ENCODE peak calls at places on chromosomes 5 and 9, in nine cellular contexts. One of them, this sample, is unnamed.
A peak's percentile ranks its signal among the peaks of the same experiment; 100 is the strongest.

GRCh38 chr9:98085058-98085457 is 28.5 kb downstream of the NANS start:
- DNase-seq in psoas muscle: no peak
- DNase-seq in transverse colon: peak; percentile 7
- DNase-seq in hepatocyte: no peak
- DNase-seq in BJ: no peak
- DNase-seq in fibroblast of lung: no peak
- DNase-seq in cardiac muscle cell: no peak
- DNase-seq in spleen: peak; percentile 56
- DNase-seq in mammary epithelial cell: no peak
- DNase-seq in this sample: no peak

GRCh38 chr5:150180241-150181027 is 9.4 kb upstream of the SLC6A7 start:
- DNase-seq in psoas muscle: peak; percentile 95
- DNase-seq in transverse colon: peak; percentile 73
- DNase-seq in hepatocyte: no peak
- DNase-seq in BJ: no peak
- DNase-seq in fibroblast of lung: peak; percentile 84
- DNase-seq in cardiac muscle cell: peak; percentile 72
- DNase-seq in spleen: no peak
- DNase-seq in mammary epithelial cell: no peak
- DNase-seq in this sample: no peak

GRCh38 chr9:94783121-94783664 is 56.7 kb downstream of the AOPEP start:
- DNase-seq in psoas muscle: peak; percentile 95
- DNase-seq in transverse colon: peak; percentile 76
- DNase-seq in hepatocyte: peak; percentile 91
- DNase-seq in BJ: peak; percentile 58
- DNase-seq in fibroblast of lung: peak; percentile 89
- DNase-seq in cardiac muscle cell: peak; percentile 90
- DNase-seq in spleen: no peak
- DNase-seq in mammary epithelial cell: peak; percentile 99
- DNase-seq in this sample: no peak

GRCh38 chr9:70049672-70050271 is 6.1 kb downstream of the MAMDC2 start:
- DNase-seq in psoas muscle: peak; percentile 90
- DNase-seq in transverse colon: peak; percentile 71
- DNase-seq in hepatocyte: peak; percentile 21
- DNase-seq in BJ: no peak
- DNase-seq in fibroblast of lung: peak; percentile 73
- DNase-seq in cardiac muscle cell: peak; percentile 92
- DNase-seq in spleen: no peak
- DNase-seq in mammary epithelial cell: no peak
- DNase-seq in this sample: no peak

GRCh38 chr5:756865-757345 is 27.6 kb downstream of the ZDHHC11B start:
- DNase-seq in psoas muscle: no peak
- DNase-seq in transverse colon: peak; percentile 49
- DNase-seq in hepatocyte: peak; percentile 66
- DNase-seq in BJ: no peak
- DNase-seq in fibroblast of lung: no peak
- DNase-seq in cardiac muscle cell: peak; percentile 10
- DNase-seq in spleen: no peak
- DNase-seq in mammary epithelial cell: no peak
- DNase-seq in this sample: no peak

GRCh38 chr9:136482793-136483588 is at the start of gene SEC16A:
- DNase-seq in psoas muscle: peak; percentile 100
- DNase-seq in transverse colon: peak; percentile 100
- DNase-seq in hepatocyte: peak; percentile 100
- DNase-seq in BJ: peak; percentile 69
- DNase-seq in fibroblast of lung: peak; percentile 99
- DNase-seq in cardiac muscle cell: peak; percentile 99
- DNase-seq in spleen: peak; percentile 100
- DNase-seq in mammary epithelial cell: peak; percentile 93
- DNase-seq in this sample: peak; percentile 85

GRCh38 chr9:6567140-6567591 is 78.4 kb downstream of the GLDC start:
- DNase-seq in psoas muscle: no peak
- DNase-seq in transverse colon: no peak
- DNase-seq in hepatocyte: no peak
- DNase-seq in BJ: peak; percentile 69
- DNase-seq in fibroblast of lung: peak; percentile 92
- DNase-seq in cardiac muscle cell: peak; percentile 92
- DNase-seq in spleen: no peak
- DNase-seq in mammary epithelial cell: peak; percentile 98
- DNase-seq in this sample: no peak

GRCh38 chr5:56620903-56621680 is 194.3 kb upstream of the MAP3K1 start:
- DNase-seq in psoas muscle: no peak
- DNase-seq in transverse colon: no peak
- DNase-seq in hepatocyte: no peak
- DNase-seq in BJ: no peak
- DNase-seq in fibroblast of lung: no peak
- DNase-seq in cardiac muscle cell: peak; percentile 22
- DNase-seq in spleen: no peak
- DNase-seq in mammary epithelial cell: no peak
- DNase-seq in this sample: no peak

GRCh38 chr9:95623614-95624013 is 106.8 kb upstream of the PTCH1 start:
- DNase-seq in psoas muscle: no peak
- DNase-seq in transverse colon: no peak
- DNase-seq in hepatocyte: no peak
- DNase-seq in BJ: peak; percentile 3
- DNase-seq in fibroblast of lung: no peak
- DNase-seq in cardiac muscle cell: no peak
- DNase-seq in spleen: no peak
- DNase-seq in mammary epithelial cell: no peak
- DNase-seq in this sample: no peak

GRCh38 chr9:89226076-89226475 is 47.5 kb upstream of the SHC3 start:
- DNase-seq in psoas muscle: no peak
- DNase-seq in transverse colon: no peak
- DNase-seq in hepatocyte: peak; percentile 43
- DNase-seq in BJ: no peak
- DNase-seq in fibroblast of lung: peak; percentile 18
- DNase-seq in cardiac muscle cell: peak; percentile 67
- DNase-seq in spleen: no peak
- DNase-seq in mammary epithelial cell: no peak
- DNase-seq in this sample: no peak

GRCh38 chr5:131466171-131466766 is 168.8 kb downstream of the RAPGEF6 start:
- DNase-seq in psoas muscle: no peak
- DNase-seq in transverse colon: no peak
- DNase-seq in hepatocyte: no peak
- DNase-seq in BJ: peak; percentile 31
- DNase-seq in fibroblast of lung: peak; percentile 88
- DNase-seq in cardiac muscle cell: peak; percentile 42
- DNase-seq in spleen: no peak
- DNase-seq in mammary epithelial cell: peak; percentile 73
- DNase-seq in this sample: no peak

GRCh38 chr5:100553209-100553608 is 18.0 kb downstream of the FAM174A start:
- DNase-seq in psoas muscle: no peak
- DNase-seq in transverse colon: no peak
- DNase-seq in hepatocyte: no peak
- DNase-seq in BJ: peak; percentile 25
- DNase-seq in fibroblast of lung: no peak
- DNase-seq in cardiac muscle cell: no peak
- DNase-seq in spleen: no peak
- DNase-seq in mammary epithelial cell: no peak
- DNase-seq in this sample: no peak

GRCh38 chr9:76116913-76117312 is 226.4 kb downstream of the PCSK5 start:
- DNase-seq in psoas muscle: no peak
- DNase-seq in transverse colon: no peak
- DNase-seq in hepatocyte: no peak
- DNase-seq in BJ: no peak
- DNase-seq in fibroblast of lung: no peak
- DNase-seq in cardiac muscle cell: no peak
- DNase-seq in spleen: no peak
- DNase-seq in mammary epithelial cell: peak; percentile 31
- DNase-seq in this sample: no peak

GRCh38 chr9:88746744-88747398 is 211.9 kb downstream of the NXNL2 start:
- DNase-seq in psoas muscle: no peak
- DNase-seq in transverse colon: no peak
- DNase-seq in hepatocyte: no peak
- DNase-seq in BJ: no peak
- DNase-seq in fibroblast of lung: no peak
- DNase-seq in cardiac muscle cell: no peak
- DNase-seq in spleen: peak; percentile 34
- DNase-seq in mammary epithelial cell: no peak
- DNase-seq in this sample: no peak

GRCh38 chr5:139138790-139139189 is 59.4 kb downstream of the SIL1 start:
- DNase-seq in psoas muscle: peak; percentile 75
- DNase-seq in transverse colon: no peak
- DNase-seq in hepatocyte: no peak
- DNase-seq in BJ: no peak
- DNase-seq in fibroblast of lung: peak; percentile 45
- DNase-seq in cardiac muscle cell: peak; percentile 50
- DNase-seq in spleen: no peak
- DNase-seq in mammary epithelial cell: peak; percentile 70
- DNase-seq in this sample: no peak

DNA sequence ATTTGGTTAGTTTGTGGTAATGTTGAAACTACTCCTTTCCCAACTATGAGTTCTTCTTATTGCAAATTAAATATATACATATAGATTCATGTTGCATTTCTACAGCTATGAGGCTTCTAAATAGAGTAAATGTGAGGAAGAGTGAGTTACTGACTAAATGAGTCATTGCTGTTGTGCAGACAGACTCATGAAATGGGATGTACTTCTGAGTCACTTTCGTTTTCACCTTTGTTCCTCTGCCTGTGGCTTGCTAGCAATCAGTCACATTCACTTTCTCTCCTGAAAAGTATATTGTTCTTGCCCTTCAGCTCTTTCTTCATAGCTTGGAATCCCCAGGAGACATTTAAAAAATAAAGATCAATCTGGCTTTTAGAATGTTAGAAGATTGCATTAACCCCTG is 295.5 kb upstream of the SMC2 start:
- DNase-seq in psoas muscle: no peak
- DNase-seq in transverse colon: no peak
- DNase-seq in hepatocyte: peak; percentile 15
- DNase-seq in BJ: no peak
- DNase-seq in fibroblast of lung: no peak
- DNase-seq in cardiac muscle cell: peak; percentile 50
- DNase-seq in spleen: no peak
- DNase-seq in mammary epithelial cell: peak; percentile 84
- DNase-seq in this sample: peak; percentile 37
- H3K4me3 ChIP-seq in psoas muscle: no peak overlapping the region
- H3K4me3 ChIP-seq in transverse colon: no peak overlapping the region
- H3K4me3 ChIP-seq in hepatocyte: no peak overlapping the region
- H3K4me3 ChIP-seq in BJ: no peak overlapping the region
- H3K4me3 ChIP-seq in fibroblast of lung: no peak overlapping the region
- H3K4me3 ChIP-seq in cardiac muscle cell: no peak overlapping the region
- H3K4me3 ChIP-seq in spleen: no peak overlapping the region
- H3K4me3 ChIP-seq in mammary epithelial cell: no peak overlapping the region
- H3K4me3 ChIP-seq in this sample: no peak overlapping the region

GRCh38 chr5:80714570-80715298 is 60.0 kb upstream of the DHFR start:
- DNase-seq in psoas muscle: no peak
- DNase-seq in transverse colon: no peak
- DNase-seq in hepatocyte: no peak
- DNase-seq in BJ: no peak
- DNase-seq in fibroblast of lung: no peak
- DNase-seq in cardiac muscle cell: no peak
- DNase-seq in spleen: no peak
- DNase-seq in mammary epithelial cell: no peak
- DNase-seq in this sample: no peak

GRCh38 chr5:80712914-80713313 is 58.1 kb upstream of the DHFR start:
- DNase-seq in psoas muscle: no peak
- DNase-seq in transverse colon: no peak
- DNase-seq in hepatocyte: no peak
- DNase-seq in BJ: no peak
- DNase-seq in fibroblast of lung: no peak
- DNase-seq in cardiac muscle cell: no peak
- DNase-seq in spleen: no peak
- DNase-seq in mammary epithelial cell: no peak
- DNase-seq in this sample: no peak

GRCh38 chr5:80713640-80714039 is 58.9 kb upstream of the DHFR start:
- DNase-seq in psoas muscle: no peak
- DNase-seq in transverse colon: no peak
- DNase-seq in hepatocyte: no peak
- DNase-seq in BJ: no peak
- DNase-seq in fibroblast of lung: no peak
- DNase-seq in cardiac muscle cell: no peak
- DNase-seq in spleen: no peak
- DNase-seq in mammary epithelial cell: no peak
- DNase-seq in this sample: no peak

GRCh38 chr5:80711216-80711615 is 56.4 kb upstream of the DHFR start:
- DNase-seq in psoas muscle: no peak
- DNase-seq in transverse colon: no peak
- DNase-seq in hepatocyte: no peak
- DNase-seq in BJ: no peak
- DNase-seq in fibroblast of lung: no peak
- DNase-seq in cardiac muscle cell: no peak
- DNase-seq in spleen: no peak
- DNase-seq in mammary epithelial cell: no peak
- DNase-seq in this sample: no peak

DNA sequence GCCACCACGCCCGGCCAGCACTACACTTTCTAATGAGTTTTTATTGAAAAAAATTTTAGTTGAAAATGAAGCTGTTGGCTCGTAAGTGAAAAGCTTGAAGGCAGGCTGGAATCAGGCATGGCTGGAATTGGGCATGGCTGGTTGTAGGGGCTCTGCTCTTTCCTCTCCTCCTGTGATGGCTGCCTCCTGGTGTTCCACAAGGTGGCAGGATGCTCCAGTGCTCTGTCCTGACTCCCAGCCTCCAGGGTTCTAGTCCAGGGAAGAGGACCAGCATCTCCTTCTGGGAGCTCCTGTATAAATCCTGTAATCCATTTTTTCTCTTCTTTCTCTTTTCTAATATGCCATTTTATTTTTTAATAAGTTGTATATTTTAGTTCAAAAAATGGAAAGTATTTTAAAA is 57.2 kb upstream of the DHFR start:
- DNase-seq in psoas muscle: no peak
- DNase-seq in transverse colon: no peak
- DNase-seq in hepatocyte: peak; percentile 34
- DNase-seq in BJ: no peak
- DNase-seq in fibroblast of lung: peak; percentile 47
- DNase-seq in cardiac muscle cell: peak; percentile 49
- DNase-seq in spleen: no peak
- DNase-seq in mammary epithelial cell: peak; percentile 10
- DNase-seq in this sample: no peak
- TF ChIP-seq CTCF in psoas muscle: no peak
- TF ChIP-seq CTCF in transverse colon: peak; percentile 8
- TF ChIP-seq CTCF in hepatocyte: peak; percentile 39
- TF ChIP-seq CTCF in BJ: peak; percentile 62
- TF ChIP-seq CTCF in fibroblast of lung: peak; percentile 58
- TF ChIP-seq CTCF in cardiac muscle cell: peak; percentile 45
- TF ChIP-seq CTCF in spleen: no peak
- TF ChIP-seq CTCF in mammary epithelial cell: peak; percentile 38
- TF ChIP-seq CTCF in this sample: peak; percentile 48

GRCh38 chr9:36258170-36258988 is at the start of gene GNE:
- DNase-seq in psoas muscle: peak; percentile 99
- DNase-seq in transverse colon: peak; percentile 98
- DNase-seq in hepatocyte: peak; percentile 98
- DNase-seq in BJ: peak; percentile 67
- DNase-seq in fibroblast of lung: peak; percentile 96
- DNase-seq in cardiac muscle cell: peak; percentile 98
- DNase-seq in spleen: peak; percentile 100
- DNase-seq in mammary epithelial cell: peak; percentile 91
- DNase-seq in this sample: peak; percentile 85
- H3K4me3 ChIP-seq in psoas muscle: peak within 1 kb of the TSS; percentile 87
- H3K4me3 ChIP-seq in transverse colon: peak within 1 kb of the TSS; percentile 92
- H3K4me3 ChIP-seq in hepatocyte: peak within 1 kb of the TSS; percentile 41
- H3K4me3 ChIP-seq in BJ: peak within 1 kb of the TSS; percentile 73
- H3K4me3 ChIP-seq in fibroblast of lung: peak within 1 kb of the TSS; percentile 58
- H3K4me3 ChIP-seq in cardiac muscle cell: peak within 1 kb of the TSS; percentile 71
- H3K4me3 ChIP-seq in spleen: peak within 1 kb of the TSS; percentile 88
- H3K4me3 ChIP-seq in mammary epithelial cell: peak within 1 kb of the TSS; percentile 96
- H3K4me3 ChIP-seq in this sample: peak within 1 kb of the TSS; percentile 76

DNA sequence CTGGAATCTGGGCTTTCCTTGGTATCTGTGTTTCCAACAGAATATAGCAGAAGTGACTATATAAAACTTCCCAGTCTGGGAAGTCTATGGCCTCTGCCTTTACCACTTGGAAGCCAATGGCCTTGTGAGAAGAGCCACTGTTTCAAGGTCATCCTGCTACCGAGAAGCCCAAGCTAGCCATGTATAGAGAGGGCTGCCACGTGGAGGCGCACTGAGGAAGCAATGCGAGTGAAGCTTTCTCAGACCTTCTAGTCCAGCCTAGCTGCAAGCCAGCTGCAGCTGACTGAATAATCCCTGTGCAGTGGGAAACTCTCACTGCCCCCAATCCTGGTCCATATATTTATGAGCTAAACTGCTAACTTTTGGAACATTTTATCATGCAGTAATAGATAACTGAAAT is 661.8 kb upstream of the RIOK2 start:
- DNase-seq in psoas muscle: no peak
- DNase-seq in transverse colon: no peak
- DNase-seq in hepatocyte: no peak
- DNase-seq in BJ: no peak
- DNase-seq in fibroblast of lung: no peak
- DNase-seq in cardiac muscle cell: no peak
- DNase-seq in spleen: no peak
- DNase-seq in mammary epithelial cell: no peak
- DNase-seq in this sample: no peak
- TF ChIP-seq CTCF in psoas muscle: no peak
- TF ChIP-seq CTCF in transverse colon: no peak
- TF ChIP-seq CTCF in hepatocyte: no peak
- TF ChIP-seq CTCF in BJ: no peak
- TF ChIP-seq CTCF in fibroblast of lung: no peak
- TF ChIP-seq CTCF in cardiac muscle cell: no peak
- TF ChIP-seq CTCF in spleen: no peak
- TF ChIP-seq CTCF in mammary epithelial cell: no peak
- TF ChIP-seq CTCF in this sample: no peak